ENCODE peak calls at places on chromosomes 4 and X, in seven cellular contexts. O is AML-193, D is ecto neural progenitor cell, W is nephron progenitor cell, M is heart right ventricle, I is kidney glomerular epithelial cell, G is dorsolateral prefrontal cortex. Y is an unnamed sample.

GRCh38 chrX:18981124-18981807 is 2.6 kb downstream of the PHKA2 start:
- DNase-seq in D (no peak), O (no peak), G (no peak), I (no peak), M (no peak), W (no peak), Y (no peak)

GRCh38 chr4:41145571-41146078 is 68.7 kb downstream of the APBB2 start:
- DNase-seq in M (no peak), O (no peak), W (no peak), D (no peak), G (no peak), I (no peak), Y (no peak)

GRCh38 chr4:52711834-52712171 is 39.4 kb downstream of the ERVMER34-1 start:
- DNase-seq in W (no peak), O (no peak), G (no peak), D (no peak), M (no peak), I (no peak), Y (no peak)

GRCh38 chr4:128256539-128256938 is 31.1 kb downstream of the PGRMC2 start:
- DNase-seq in G (no peak), O (no peak), M (no peak), D (no peak), I (no peak), W (no peak), Y (no peak)

GRCh38 chrX:132173647-132174046 is 45.6 kb downstream of the RAP2C start:
- DNase-seq in I (no peak), W (no peak), G (no peak), O (no peak), M (no peak), D (no peak), Y (no peak)

GRCh38 chr4:128393111-128393704 is 105.6 kb upstream of the PGRMC2 start:
- DNase-seq in I (peak; percentile 91), W (no peak), M (peak; percentile 22), G (no peak), D (no peak), O (no peak), Y (peak; percentile 83)

GRCh38 chr4:71571346-71571745 is 212.5 kb downstream of the GC start:
- DNase-seq in W (no peak), I (no peak), M (no peak), G (no peak), O (no peak), D (no peak), Y (no peak)

GRCh38 chrX:20263474-20263873 is 3.2 kb downstream of the RPS6KA3 start:
- DNase-seq in O (no peak), G (no peak), D (no peak), M (no peak), W (no peak), I (peak; percentile 21), Y (no peak)

GRCh38 chr4:117225441-117225840 is 140.1 kb upstream of the TRAM1L1 start:
- DNase-seq in W (no peak), M (no peak), G (no peak), O (no peak), D (no peak), I (no peak), Y (no peak)

GRCh38 chr4:76732246-76732645 is 165.7 kb downstream of the SOWAHB start:
- DNase-seq in W (no peak), O (no peak), D (no peak), G (no peak), I (no peak), M (no peak), Y (no peak)

GRCh38 chr4:145719752-145720624 is 40.0 kb downstream of the C4orf51 start:
- DNase-seq in I (no peak), G (no peak), O (no peak), M (no peak), W (no peak), D (no peak), Y (peak; percentile 24)

GRCh38 chrX:134426285-134426684 is 33.7 kb upstream of the HPRT1 start:
- DNase-seq in O (no peak), M (no peak), W (no peak), I (no peak), D (no peak), G (no peak), Y (no peak)

GRCh38 chr4:143241892-143242291 is 57.2 kb downstream of the USP38 start:
- DNase-seq in O (no peak), W (no peak), D (no peak), I (no peak), G (no peak), M (no peak), Y (no peak)

GRCh38 chr4:98682719-98683118 is 24.3 kb upstream of the TSPAN5 start:
- DNase-seq in W (no peak), I (no peak), M (no peak), O (no peak), D (no peak), G (no peak), Y (no peak)

GRCh38 chr4:136709897-136710296 is 822.4 kb downstream of the PCDH18 start:
- DNase-seq in I (no peak), O (no peak), G (no peak), D (no peak), W (no peak), M (no peak), Y (no peak)

GRCh38 chr4:158814207-158814606 is 45.4 kb downstream of the FNIP2 start:
- DNase-seq in O (no peak), G (no peak), I (no peak), M (no peak), D (no peak), W (no peak), Y (no peak)

GRCh38 chr4:47837582-47838294 is at the start of gene CORIN:
- DNase-seq in I (no peak), O (no peak), G (no peak), D (no peak), M (peak; percentile 41), W (peak; percentile 7), Y (no peak)

GRCh38 chr4:26248647-26249046 is 72.2 kb upstream of the RBPJ start:
- DNase-seq in O (no peak), G (no peak), I (no peak), D (no peak), W (no peak), M (no peak), Y (peak; percentile 62)

GRCh38 chr4:174702974-174703478 is 126.0 kb downstream of the GLRA3 start:
- DNase-seq in W (no peak), O (no peak), I (no peak), M (no peak), G (no peak), D (no peak), Y (no peak)

GRCh38 chrX:132565273-132565672 is 76.4 kb upstream of the MBNL3 start:
- DNase-seq in O (no peak), W (no peak), I (no peak), D (no peak), M (no peak), G (no peak), Y (no peak)

GRCh38 chr4:94208268-94208667 is 603 bp downstream of the SMARCAD1 start:
- DNase-seq in G (no peak), I (no peak), D (no peak), M (no peak), O (peak; percentile 37), W (no peak), Y (peak; percentile 29)

GRCh38 chrX:292900-293897 is 12.0 kb downstream of the PLCXD1 start:
- DNase-seq in M (no peak), W (no peak), I (no peak), O (no peak), D (no peak), G (peak; percentile 39), Y (no peak)